ENCODE peak calls at places on chromosomes 6 and 20, in four cellular contexts. L, M, F and O are unnamed samples.

GRCh38 chr6:169252805-169253189 is 849 bp downstream of the THBS2 start:
- DNase-seq in L (no peak), M (no peak), F (no peak), O (no peak)

GRCh38 chr6:119609865-119610264 is 260.3 kb upstream of the MAN1A1 start:
- DNase-seq in L (no peak), M (no peak), F (no peak), O (no peak)

GRCh38 chr6:34412054-34412453 is 13.8 kb downstream of the RPS10 start:
- DNase-seq in L (no peak), M (no peak), F (no peak), O (no peak)

GRCh38 chr6:10146723-10147451 is 268.0 kb downstream of the TFAP2A start:
- DNase-seq in L (peak), M (no peak), F (peak), O (no peak)

GRCh38 chr6:81562169-81562568 is 190.3 kb downstream of the TENT5A start:
- DNase-seq in L (peak), M (no peak), F (no peak), O (no peak)

GRCh38 chr20:36062799-36063198 is 91.7 kb upstream of the EPB41L1 start:
- DNase-seq in L (no peak), M (no peak), F (no peak), O (no peak)

GRCh38 chr20:46739441-46740213 is 30.2 kb downstream of the SLC2A10 start:
- DNase-seq in L (peak), M (no peak), F (no peak), O (no peak)

GRCh38 chr20:33773412-33774089 is 37.6 kb upstream of the CHMP4B start:
- DNase-seq in L (no peak), M (no peak), F (no peak), O (no peak)

GRCh38 chr6:36349240-36349639 is 12.6 kb upstream of the BNIP5 start:
- DNase-seq in L (no peak), M (no peak), F (no peak), O (no peak)

GRCh38 chr6:138572200-138572875 is 73.0 kb upstream of the NHSL1 start:
- DNase-seq in L (peak), M (peak), F (no peak), O (peak)

GRCh38 chr20:53921443-53921973 is 148.9 kb downstream of the BCAS1 start:
- DNase-seq in L (no peak), M (no peak), F (no peak), O (no peak)

GRCh38 chr6:130033999-130034814 is 15.8 kb downstream of the L3MBTL3 start:
- DNase-seq in L (peak), M (peak), F (no peak), O (no peak)

GRCh38 chr6:41022294-41022693 is 16.7 kb downstream of the UNC5CL start:
- DNase-seq in L (no peak), M (no peak), F (no peak), O (no peak)

GRCh38 chr6:30591008-30591407 is 19.8 kb downstream of the ABCF1 start:
- DNase-seq in L (peak), M (no peak), F (no peak), O (no peak)

GRCh38 chr6:29488874-29489273 is 1.1 kb upstream of the MAS1L start:
- DNase-seq in L (no peak), M (no peak), F (no peak), O (no peak)

GRCh38 chr20:46279104-46279503 is 29.2 kb downstream of the CDH22 start:
- DNase-seq in L (no peak), M (no peak), F (no peak), O (no peak)

GRCh38 chr6:139402935-139403386 is 28.5 kb upstream of the CITED2 start:
- DNase-seq in L (peak), M (no peak), F (no peak), O (no peak)

GRCh38 chr20:25220810-25221591 is 25.5 kb downstream of the ENTPD6 start:
- DNase-seq in L (no peak), M (no peak), F (no peak), O (peak)

GRCh38 chr6:144662812-144663211 is 377.7 kb downstream of the UTRN start:
- DNase-seq in L (no peak), M (no peak), F (no peak), O (no peak)

GRCh38 chr6:53979468-53980067 is 131.7 kb upstream of the MLIP start:
- DNase-seq in L (peak), M (no peak), F (no peak), O (no peak)

GRCh38 chr6:37005061-37005810 is at the start of gene FGD2:
- DNase-seq in L (no peak), M (no peak), F (no peak), O (no peak)

GRCh38 chr20:52196845-52197244 is 5.3 kb upstream of the ZFP64 start:
- DNase-seq in L (no peak), M (no peak), F (no peak), O (no peak)

GRCh38 chr6:84252140-84252539 is 24.7 kb upstream of the CEP162 start:
- DNase-seq in L (no peak), M (no peak), F (no peak), O (no peak)

GRCh38 chr6:131694832-131695426 is 6.3 kb downstream of the OR2A4 start:
- DNase-seq in L (peak), M (peak), F (peak), O (no peak)

GRCh38 chr6:166540631-166541331 is 45.7 kb downstream of the RAMACL start:
- DNase-seq in L (peak), M (peak), F (no peak), O (no peak)

GRCh38 chr6:100461273-100461919 is 3.3 kb downstream of the SIM1 start:
- DNase-seq in L (no peak), M (no peak), F (peak), O (no peak)

GRCh38 chr6:147001621-147002020 is 202.6 kb upstream of the STXBP5 start:
- DNase-seq in L (no peak), M (no peak), F (no peak), O (no peak)

GRCh38 chr20:46027245-46027853 is 1.7 kb upstream of the SLC12A5 start:
- DNase-seq in L (peak), M (no peak), F (no peak), O (no peak)

GRCh38 chr20:33076662-33077398 is 2.6 kb upstream of the BPIFB4 start:
- DNase-seq in L (no peak), M (no peak), F (peak), O (peak)

GRCh38 chr6:137473651-137474050 is 20.5 kb downstream of the OLIG3 start:
- DNase-seq in L (no peak), M (no peak), F (no peak), O (no peak)

GRCh38 chr6:163427498-163428254 is 13.2 kb downstream of the QKI start:
- DNase-seq in L (peak), M (no peak), F (no peak), O (no peak)

GRCh38 chr6:14966111-14966901 is 279.6 kb upstream of the JARID2 start:
- DNase-seq in L (peak), M (no peak), F (no peak), O (no peak)

GRCh38 chr6:156953478-156954146 is 176.4 kb downstream of the ARID1B start:
- DNase-seq in L (peak), M (peak), F (no peak), O (no peak)

GRCh38 chr6:46469021-46469420 is 22.2 kb downstream of the RCAN2 start:
- DNase-seq in L (no peak), M (no peak), F (no peak), O (no peak)

GRCh38 chr6:137625100-137625661 is 131.0 kb upstream of the OLIG3 start:
- DNase-seq in L (no peak), M (no peak), F (no peak), O (no peak)

GRCh38 chr6:96032646-96033045 is 16.9 kb downstream of the FUT9 start:
- DNase-seq in L (no peak), M (no peak), F (no peak), O (no peak)

DNA sequence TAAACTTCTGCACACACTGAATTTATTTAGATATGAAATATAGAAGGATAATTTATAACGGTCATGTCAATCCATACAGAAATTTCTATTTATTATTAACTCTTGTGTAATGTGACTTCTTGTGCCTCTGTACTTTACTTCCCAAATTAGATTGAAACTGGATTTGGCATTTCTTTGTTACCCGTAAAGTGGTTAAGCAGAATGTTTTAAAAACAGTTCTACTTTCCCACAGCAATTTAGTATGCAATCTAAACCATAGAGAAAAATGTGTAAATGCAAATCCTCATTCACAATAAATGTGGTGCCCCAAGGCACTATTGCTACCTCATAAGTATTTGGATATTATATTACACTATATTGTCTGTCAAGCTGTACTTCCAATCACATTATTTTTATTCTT is 124.0 kb downstream of the HS3ST5 start:
- DNase-seq in L (no peak), M (no peak), F (no peak), O (no peak)
- H3K4me3 ChIP-seq in L (no peak), M (no peak), F (no peak), O (no peak)

DNA sequence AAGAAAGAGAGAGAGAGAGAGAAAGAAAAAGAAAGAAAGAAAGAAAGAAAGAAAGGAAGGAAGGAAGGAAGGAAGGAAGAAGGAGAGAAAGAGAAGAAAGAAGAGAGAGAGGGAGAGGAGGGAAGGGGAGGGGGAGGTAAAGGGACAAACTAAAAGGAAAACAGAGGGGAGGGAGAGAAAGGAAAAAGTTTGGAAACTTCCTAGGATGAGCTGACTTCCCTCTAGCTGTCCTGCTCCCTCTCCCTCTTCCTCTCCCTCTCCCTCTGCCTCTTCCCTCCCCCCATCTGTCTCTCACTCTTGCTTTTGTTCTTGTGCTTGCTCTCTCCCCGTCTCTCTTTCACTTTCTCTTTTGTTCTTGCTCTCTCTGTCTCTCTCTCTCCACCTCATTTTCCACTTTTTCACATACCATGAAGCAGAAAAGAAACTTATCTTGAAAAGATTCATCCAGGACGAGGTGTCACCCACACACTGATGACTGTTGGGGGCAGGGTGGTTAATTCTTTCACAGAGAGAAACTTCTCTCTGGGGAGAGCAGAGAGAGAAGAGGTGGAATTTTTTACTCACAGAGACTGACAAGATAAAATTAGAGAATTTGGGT is 56.4 kb upstream of the DUSP22 start:
- DNase-seq in L (peak), M (no peak), F (no peak), O (no peak)
- H3K4me3 ChIP-seq in L (peak), M (peak), F (no peak), O (peak)

DNA sequence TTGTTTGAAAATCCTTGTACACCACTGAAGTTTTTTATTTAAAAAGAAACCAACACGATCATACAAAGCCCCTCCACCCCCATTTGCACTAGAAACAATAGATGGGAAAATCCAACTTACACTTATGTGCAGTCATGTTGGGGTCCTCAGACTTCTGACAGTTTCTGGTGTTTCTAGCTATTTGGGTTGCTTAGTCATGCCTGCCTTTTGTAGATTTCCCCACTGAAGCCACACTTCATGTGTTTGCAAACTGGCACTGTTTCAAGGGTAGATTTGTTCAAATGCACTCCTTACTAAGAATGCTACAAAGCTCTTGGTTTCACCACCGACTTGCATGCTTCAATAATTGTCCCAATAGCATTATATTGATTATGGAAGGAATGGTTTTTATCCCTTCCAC is 1.5 kb downstream of the SH3BGRL2 start:
- DNase-seq in L (peak), M (no peak), F (no peak), O (no peak)
- H3K4me3 ChIP-seq in L (no peak), M (no peak), F (no peak), O (peak)

GRCh38 chr20:9319687-9320384 is 194.6 kb upstream of the LAMP5 start:
- DNase-seq in L (no peak), M (no peak), F (no peak), O (no peak)

GRCh38 chr20:9329356-9330092 is 184.9 kb upstream of the LAMP5 start:
- DNase-seq in L (no peak), M (no peak), F (no peak), O (no peak)

GRCh38 chr20:9323622-9324021 is 190.8 kb upstream of the LAMP5 start:
- DNase-seq in L (no peak), M (no peak), F (peak), O (peak)
- H3K4me3 ChIP-seq in L (no peak), M (no peak), F (no peak), O (no peak)

GRCh38 chr20:1184638-1185315 is at the start of gene TMEM74B:
- DNase-seq in L (no peak), M (no peak), F (peak), O (no peak)

GRCh38 chr20:1183153-1183552 is 1.6 kb downstream of the TMEM74B start:
- DNase-seq in L (no peak), M (no peak), F (no peak), O (no peak)

GRCh38 chr20:1185316-1185741 is 548 bp upstream of the TMEM74B start:
- DNase-seq in L (no peak), M (no peak), F (peak), O (no peak)

GRCh38 chr20:1185781-1186334 is 1.1 kb upstream of the TMEM74B start:
- DNase-seq in L (peak), M (no peak), F (peak), O (no peak)

DNA sequence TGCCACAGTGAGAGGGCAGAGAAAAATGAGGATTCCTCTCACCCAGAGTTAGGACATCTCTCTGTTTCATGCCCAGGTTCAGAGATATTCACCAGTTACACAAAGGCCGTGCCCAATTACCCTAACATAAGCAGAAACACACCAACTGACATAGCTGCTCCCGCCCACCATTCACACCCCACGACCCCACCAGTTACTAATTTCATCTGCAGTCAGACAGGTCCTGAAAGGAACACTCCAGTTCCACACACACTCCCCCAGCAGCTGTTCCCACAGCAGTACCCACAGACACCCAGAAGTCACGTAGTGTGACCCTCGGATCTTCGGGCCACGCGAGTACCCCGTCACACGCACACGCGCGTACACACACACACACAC is 532 bp downstream of the TMEM74B start:
- DNase-seq in L (no peak), M (no peak), F (no peak), O (no peak)
- H3K4me3 ChIP-seq in L (no peak), M (no peak), F (peak), O (peak)